ENCODE peak calls at places on chromosomes 4 and X, in seven cellular contexts. E is T-helper 9 cell; D is esophagus squamous epithelium; Z is fibroblast of mammary gland; T is T follicular helper cell; X is ELF-1; A is stimulated activated CD8-positive, alpha-beta memory T cell treated with anti-CD3 and anti-CD28 coated beads, Interleukin-15, amount 100 ng/mL, for 4 hours. P is an unnamed sample.

GRCh38 chr4:74431113-74431826 is 13.7 kb upstream of the AREG start:
- DNase-seq in D (no peak), X (no peak), Z (peak), E (no peak), T (no peak), A (no peak), P (no peak)

GRCh38 chrX:130055103-130055502 is 55.2 kb downstream of the ELF4 start:
- DNase-seq in Z (peak), A (no peak), E (no peak), T (no peak), D (no peak), X (peak), P (no peak)

GRCh38 chrX:39631275-39631674 is 466.5 kb downstream of the BCOR start:
- DNase-seq in X (no peak), E (no peak), D (no peak), A (no peak), T (no peak), Z (no peak), P (no peak)

GRCh38 chrX:86322913-86323312 is 174.7 kb downstream of the DACH2 start:
- DNase-seq in A (no peak), Z (no peak), E (no peak), T (no peak), D (no peak), X (no peak), P (no peak)

GRCh38 chr4:52949336-52949735 is 87.2 kb downstream of the RASL11B start:
- DNase-seq in X (no peak), D (no peak), Z (no peak), A (no peak), E (no peak), T (no peak), P (no peak)

GRCh38 chr4:155353923-155354540 is 22.7 kb downstream of the MAP9 start:
- DNase-seq in A (no peak), T (no peak), E (no peak), X (peak), D (no peak), Z (peak), P (no peak)

GRCh38 chr4:152590179-152591031 is 54.5 kb upstream of the FBXW7 start:
- DNase-seq in D (no peak), A (no peak), T (no peak), Z (peak), X (peak), E (no peak), P (no peak)

GRCh38 chr4:105871997-105872396 is 23.3 kb upstream of the NPNT start:
- DNase-seq in T (no peak), D (no peak), Z (no peak), E (no peak), X (no peak), A (no peak), P (no peak)

GRCh38 chr4:152778656-152779512 is 646 bp downstream of the TIGD4 start:
- DNase-seq in T (no peak), D (no peak), X (no peak), E (peak), A (peak), Z (peak), P (peak)

GRCh38 chrX:42079968-42080367 is 156.6 kb upstream of the CASK start:
- DNase-seq in X (no peak), E (no peak), Z (no peak), D (no peak), A (no peak), T (no peak), P (no peak)

GRCh38 chr4:16269742-16270522 is 43.7 kb upstream of the TAPT1 start:
- DNase-seq in X (no peak), D (no peak), T (no peak), Z (peak), E (no peak), A (no peak), P (no peak)

GRCh38 chrX:78105944-78106650 is 2.0 kb downstream of the PGK1 start:
- DNase-seq in A (no peak), T (no peak), Z (no peak), X (no peak), D (no peak), E (no peak), P (no peak)

GRCh38 chrX:129908636-129909035 is 2.7 kb downstream of the UTP14A start:
- DNase-seq in E (no peak), X (no peak), Z (no peak), T (no peak), D (no peak), A (no peak), P (no peak)

GRCh38 chr4:139795915-139796314 is 130.3 kb downstream of the MGST2 start:
- DNase-seq in T (no peak), X (no peak), Z (no peak), E (no peak), A (no peak), D (no peak), P (no peak)

GRCh38 chrX:103615781-103616180 is 8.0 kb downstream of the TCEAL3 start:
- DNase-seq in Z (peak), T (no peak), D (no peak), E (no peak), X (no peak), A (no peak), P (no peak)

GRCh38 chrX:9676738-9677097 is 88.9 kb downstream of the GPR143 start:
- DNase-seq in A (no peak), X (no peak), Z (no peak), D (no peak), T (no peak), E (no peak), P (no peak)

GRCh38 chrX:69158166-69159040 is 6.8 kb downstream of the PJA1 start:
- DNase-seq in Z (peak), A (no peak), D (no peak), E (no peak), T (no peak), X (peak), P (peak)

GRCh38 chr4:64399313-64400109 is 9.7 kb downstream of the TECRL start:
- DNase-seq in Z (no peak), X (peak), A (no peak), T (no peak), D (no peak), E (no peak), P (no peak)

GRCh38 chr4:107037188-107037587 is 1.1 kb upstream of the DKK2 start:
- DNase-seq in T (no peak), E (no peak), Z (peak), D (no peak), X (peak), A (no peak), P (peak)

GRCh38 chr4:78040431-78040830 is 16.7 kb upstream of the FRAS1 start:
- DNase-seq in T (no peak), E (no peak), D (no peak), A (no peak), Z (no peak), X (no peak), P (no peak)

GRCh38 chr4:174122705-174123104 is 160.8 kb downstream of the FBXO8 start:
- DNase-seq in A (no peak), X (no peak), D (no peak), E (no peak), Z (peak), T (no peak), P (no peak)

P was measured in upper lobe of left lung.